ENCODE peak calls at places on chromosomes 3 and 15, in four cellular contexts. One of them, this sample, is unnamed. For H3K4me1, the result is how much of the 10 kb centered on the place peaks cover.

GRCh38 chr3:57942872-57943283 is 65.3 kb upstream of the FLNB start:
- DNase-seq in tibial nerve: no peak
- DNase-seq in A549: no peak
- DNase-seq in body of pancreas: peak
- DNase-seq in this sample: no peak

GRCh38 chr3:128353361-128353965 is 113.2 kb downstream of the DNAJB8 start:
- DNase-seq in tibial nerve: no peak
- DNase-seq in A549: no peak
- DNase-seq in body of pancreas: no peak
- DNase-seq in this sample: no peak

GRCh38 chr15:87743557-87743956 is 513.0 kb downstream of the NTRK3 start:
- DNase-seq in tibial nerve: no peak
- DNase-seq in A549: no peak
- DNase-seq in body of pancreas: no peak
- DNase-seq in this sample: no peak

GRCh38 chr15:35393403-35393802 is 152.6 kb downstream of the DPH6 start:
- DNase-seq in tibial nerve: no peak
- DNase-seq in A549: no peak
- DNase-seq in body of pancreas: no peak
- DNase-seq in this sample: no peak

GRCh38 chr3:59128685-59129084 is 78.9 kb upstream of the CFAP20DC start:
- DNase-seq in tibial nerve: no peak
- DNase-seq in A549: no peak
- DNase-seq in body of pancreas: no peak
- DNase-seq in this sample: no peak

GRCh38 chr3:187242435-187242834 is 45.1 kb downstream of the RTP1 start:
- DNase-seq in tibial nerve: no peak
- DNase-seq in A549: no peak
- DNase-seq in body of pancreas: no peak
- DNase-seq in this sample: no peak

GRCh38 chr3:27488821-27489220 is 4.6 kb upstream of the SLC4A7 start:
- DNase-seq in tibial nerve: no peak
- DNase-seq in A549: no peak
- DNase-seq in body of pancreas: no peak
- DNase-seq in this sample: no peak

GRCh38 chr3:153219147-153219546 is 57.1 kb downstream of the RAP2B start:
- DNase-seq in tibial nerve: no peak
- DNase-seq in A549: no peak
- DNase-seq in body of pancreas: no peak
- DNase-seq in this sample: no peak

GRCh38 chr3:114453296-114453888 is 159.6 kb downstream of the TIGIT start:
- DNase-seq in tibial nerve: no peak
- DNase-seq in A549: no peak
- DNase-seq in body of pancreas: no peak
- DNase-seq in this sample: no peak

GRCh38 chr15:80109388-80109787 is 43.4 kb upstream of the FAH start:
- DNase-seq in tibial nerve: no peak
- DNase-seq in A549: no peak
- DNase-seq in body of pancreas: no peak
- DNase-seq in this sample: no peak

GRCh38 chr15:57675481-57676181 is 30.9 kb upstream of the POLR2M start:
- DNase-seq in tibial nerve: no peak
- DNase-seq in A549: no peak
- DNase-seq in body of pancreas: peak
- DNase-seq in this sample: no peak

GRCh38 chr3:171916888-171917287 is 73.7 kb downstream of the TMEM212 start:
- DNase-seq in tibial nerve: no peak
- DNase-seq in A549: no peak
- DNase-seq in body of pancreas: no peak
- DNase-seq in this sample: no peak

GRCh38 chr15:101808201-101808600 is 3.8 kb upstream of the OR4F15 start:
- DNase-seq in tibial nerve: no peak
- DNase-seq in A549: no peak
- DNase-seq in body of pancreas: no peak
- DNase-seq in this sample: no peak

GRCh38 chr3:61877359-61877770 is 316.0 kb downstream of the PTPRG start:
- DNase-seq in tibial nerve: no peak
- DNase-seq in A549: no peak
- DNase-seq in body of pancreas: no peak
- DNase-seq in this sample: no peak

GRCh38 chr3:179036626-179037300 is 34.8 kb downstream of the ZMAT3 start:
- DNase-seq in tibial nerve: no peak
- DNase-seq in A549: no peak
- DNase-seq in body of pancreas: no peak
- DNase-seq in this sample: no peak

GRCh38 chr15:33022629-33023028 is 171.9 kb downstream of the FMN1 start:
- DNase-seq in tibial nerve: peak
- DNase-seq in A549: no peak
- DNase-seq in body of pancreas: peak
- DNase-seq in this sample: no peak

GRCh38 chr15:63677778-63678177 is 80.6 kb downstream of the FBXL22 start:
- DNase-seq in tibial nerve: peak
- DNase-seq in A549: peak
- DNase-seq in body of pancreas: peak
- DNase-seq in this sample: peak

GRCh38 chr3:66354561-66354960 is 133.8 kb downstream of the SLC25A26 start:
- DNase-seq in tibial nerve: no peak
- DNase-seq in A549: no peak
- DNase-seq in body of pancreas: no peak
- DNase-seq in this sample: no peak

GRCh38 chr15:64070965-64071851 is 22.4 kb downstream of the CIAO2A start:
- DNase-seq in tibial nerve: peak
- DNase-seq in A549: peak
- DNase-seq in body of pancreas: peak
- DNase-seq in this sample: peak

GRCh38 chr3:195082811-195083210 is 188.1 kb downstream of the XXYLT1 start:
- DNase-seq in tibial nerve: no peak
- DNase-seq in A549: no peak
- DNase-seq in body of pancreas: no peak
- DNase-seq in this sample: no peak

GRCh38 chr3:112293368-112294321 is at the start of gene SLC9C1:
- DNase-seq in tibial nerve: peak
- DNase-seq in A549: peak
- DNase-seq in body of pancreas: peak
- DNase-seq in this sample: no peak

GRCh38 chr3:84825817-84826216 is 133.0 kb upstream of the CADM2 start:
- DNase-seq in tibial nerve: no peak
- DNase-seq in A549: no peak
- DNase-seq in body of pancreas: no peak
- DNase-seq in this sample: no peak

GRCh38 chr3:127026036-127026435 is 43.1 kb downstream of the PLXNA1 start:
- DNase-seq in tibial nerve: no peak
- DNase-seq in A549: no peak
- DNase-seq in body of pancreas: no peak
- DNase-seq in this sample: no peak
- TF ChIP-seq POLR2A in tibial nerve: no peak
- TF ChIP-seq POLR2A in A549: no peak
- TF ChIP-seq POLR2A in body of pancreas: no peak
- TF ChIP-seq POLR2A in this sample: no peak

GRCh38 chr15:100276519-100276918 is 65.3 kb downstream of the ADAMTS17 start:
- DNase-seq in tibial nerve: no peak
- DNase-seq in A549: no peak
- DNase-seq in body of pancreas: no peak
- DNase-seq in this sample: no peak
- H3K4me1 ChIP-seq in tibial nerve: under half
- H3K4me1 ChIP-seq in A549: under half
- H3K4me1 ChIP-seq in body of pancreas: under half
- H3K4me1 ChIP-seq in this sample: under half

GRCh38 chr3:172989373-172989772 is 151.7 kb downstream of the SPATA16 start:
- DNase-seq in tibial nerve: no peak
- DNase-seq in A549: no peak
- DNase-seq in body of pancreas: no peak
- DNase-seq in this sample: no peak
- H3K4me3 ChIP-seq in tibial nerve: no peak
- H3K4me3 ChIP-seq in A549: no peak
- H3K4me3 ChIP-seq in body of pancreas: no peak
- H3K4me3 ChIP-seq in this sample: no peak

GRCh38 chr3:46539443-46540005 is 26.6 kb downstream of the LRRC2 start:
- DNase-seq in tibial nerve: no peak
- DNase-seq in A549: no peak
- DNase-seq in body of pancreas: no peak
- DNase-seq in this sample: no peak
- TF ChIP-seq POLR2A in tibial nerve: no peak
- TF ChIP-seq POLR2A in A549: no peak
- TF ChIP-seq POLR2A in body of pancreas: no peak
- TF ChIP-seq POLR2A in this sample: no peak

DNA sequence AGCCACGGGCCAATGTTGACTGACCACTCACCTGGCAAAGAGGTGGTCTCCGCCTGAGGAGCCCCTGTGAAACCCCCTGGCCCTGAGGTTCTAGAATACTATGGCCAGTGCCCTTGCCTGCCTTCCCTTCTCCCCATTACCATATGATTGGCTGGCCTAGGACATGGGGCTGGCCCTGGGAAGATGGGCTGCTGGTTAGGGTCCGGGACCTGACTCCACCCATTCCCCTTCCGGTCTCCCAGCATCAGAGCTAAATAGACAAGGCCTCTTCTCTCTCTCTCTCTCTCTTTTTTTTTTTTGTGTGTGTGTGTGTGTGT is 3.8 kb downstream of the CSK start:
- DNase-seq in tibial nerve: no peak
- DNase-seq in A549: no peak
- DNase-seq in body of pancreas: no peak
- DNase-seq in this sample: no peak
- H3K4me1 ChIP-seq in tibial nerve: half or more
- H3K4me1 ChIP-seq in A549: under half
- H3K4me1 ChIP-seq in body of pancreas: half or more
- H3K4me1 ChIP-seq in this sample: under half